ENCODE peak calls at places on chromosome 14, in nine cellular contexts. S is CD8-positive, alpha-beta T cell; T is kidney; P is breast epithelium; M is pancreas; C is heart left ventricle; Y is Karpas-422; G is ovary; J is neural progenitor cell. F is an unnamed sample.

GRCh38 chr14:32940711-32941667 is 2.3 kb downstream of the NPAS3 start:
- DNase-seq in S (no peak), T (no peak), P (no peak), M (no peak), C (no peak), Y (no peak), G (no peak), J (no peak), F (no peak)

GRCh38 chr14:41087056-41087455 is 519.6 kb upstream of the LRFN5 start:
- DNase-seq in S (no peak), T (no peak), P (no peak), M (no peak), C (no peak), Y (no peak), G (no peak), J (no peak), F (no peak)

GRCh38 chr14:24275524-24276139 is 4.2 kb upstream of the RABGGTA start:
- DNase-seq in S (no peak), T (no peak), P (no peak), M (no peak), C (no peak), Y (no peak), G (no peak), J (peak; percentile 28), F (no peak)

GRCh38 chr14:61218157-61218556 is 63.0 kb downstream of the TMEM30B start:
- DNase-seq in S (no peak), T (no peak), P (no peak), M (no peak), C (no peak), Y (no peak), G (no peak), J (no peak), F (no peak)

GRCh38 chr14:101503431-101504095 is 57.7 kb upstream of the DIO3 start:
- DNase-seq in S (no peak), T (peak; percentile 16), P (no peak), M (peak; percentile 7), C (peak; percentile 19), Y (no peak), G (no peak), J (no peak), F (no peak)

GRCh38 chr14:85688024-85688423 is 158.1 kb downstream of the FLRT2 start:
- DNase-seq in S (no peak), T (no peak), P (no peak), M (no peak), C (no peak), Y (no peak), G (no peak), J (no peak), F (no peak)

GRCh38 chr14:92958373-92959188 is 35.6 kb downstream of the CHGA start:
- DNase-seq in S (no peak), T (peak; percentile 39), P (no peak), M (no peak), C (peak; percentile 54), Y (no peak), G (no peak), J (no peak), F (no peak)

GRCh38 chr14:91396959-91397815 is 20.4 kb downstream of the CCDC88C start:
- DNase-seq in S (peak; percentile 69), T (no peak), P (no peak), M (peak; percentile 45), C (no peak), Y (no peak), G (no peak), J (no peak), F (no peak)

GRCh38 chr14:59897757-59898383 is 22.1 kb upstream of the LRRC9 start:
- DNase-seq in S (no peak), T (no peak), P (no peak), M (no peak), C (no peak), Y (peak; percentile 79), G (no peak), J (peak; percentile 74), F (no peak)

GRCh38 chr14:100160534-100160916 is 1.1 kb upstream of the DEGS2 start:
- DNase-seq in S (no peak), T (no peak), P (no peak), M (no peak), C (no peak), Y (no peak), G (no peak), J (no peak), F (no peak)
- H3K4me3 ChIP-seq in S (no peak overlapping the region), T (no peak overlapping the region), P (no peak overlapping the region), M (no peak overlapping the region), C (no peak overlapping the region), Y (no peak overlapping the region), G (no peak overlapping the region), J (no peak overlapping the region), F (no peak overlapping the region)

DNA sequence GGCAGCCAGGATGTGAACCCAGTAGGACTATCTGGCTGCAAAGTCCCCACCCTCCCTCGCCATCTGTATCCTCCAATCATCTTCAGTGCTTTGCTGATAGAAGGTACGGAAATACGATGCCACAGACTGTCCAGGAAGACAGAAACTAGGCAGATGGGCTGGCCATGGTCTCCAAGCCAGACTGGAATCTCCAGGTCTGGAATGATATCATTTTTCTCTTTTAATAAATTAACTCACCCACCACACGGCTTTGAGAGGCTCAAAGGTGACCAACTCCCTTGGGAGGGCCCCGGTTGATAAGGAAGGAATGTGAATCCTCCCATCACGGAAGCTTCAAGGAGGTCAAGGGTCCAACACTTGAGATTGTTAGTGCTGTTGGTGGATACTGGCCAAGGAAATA is 16.3 kb upstream of the BDKRB1 start:
- DNase-seq in S (no peak), T (no peak), P (no peak), M (no peak), C (no peak), Y (no peak), G (no peak), J (no peak), F (no peak)
- H3K27ac ChIP-seq in S (no peak overlapping the region), T (no peak overlapping the region), P (no peak overlapping the region), M (no peak overlapping the region), C (no peak overlapping the region), Y (no peak overlapping the region), G (no peak overlapping the region), J (no peak overlapping the region), F (no peak overlapping the region)

GRCh38 chr14:74660863-74661262 is 48.8 kb upstream of the LTBP2 start:
- DNase-seq in S (no peak), T (no peak), P (no peak), M (no peak), C (no peak), Y (no peak), G (no peak), J (no peak), F (no peak)

GRCh38 chr14:74663884-74664283 is 49.0 kb downstream of the AREL1 start:
- DNase-seq in S (no peak), T (no peak), P (no peak), M (no peak), C (no peak), Y (no peak), G (no peak), J (no peak), F (no peak)

GRCh38 chr14:74661726-74662450 is 49.9 kb upstream of the LTBP2 start:
- DNase-seq in S (no peak), T (no peak), P (no peak), M (no peak), C (no peak), Y (no peak), G (peak; percentile 66), J (no peak), F (no peak)

GRCh38 chr14:74667758-74668157 is 45.1 kb downstream of the AREL1 start:
- DNase-seq in S (no peak), T (no peak), P (no peak), M (no peak), C (no peak), Y (no peak), G (no peak), J (no peak), F (no peak)

GRCh38 chr14:74664717-74665116 is 48.2 kb downstream of the AREL1 start:
- DNase-seq in S (no peak), T (no peak), P (no peak), M (no peak), C (no peak), Y (no peak), G (no peak), J (no peak), F (no peak)
- H3K36me3 ChIP-seq in S (peaks cover 36% of the 10 kb centered on the region), T (peaks cover 41% of the 10 kb centered on the region), P (no peaks in the 10 kb centered on the region), M (no peaks in the 10 kb centered on the region), C (peaks cover 88% of the 10 kb centered on the region), Y (peaks cover 49% of the 10 kb centered on the region), G (no peaks in the 10 kb centered on the region), J (peaks cover 5% of the 10 kb centered on the region), F (peaks cover 24% of the 10 kb centered on the region)

DNA sequence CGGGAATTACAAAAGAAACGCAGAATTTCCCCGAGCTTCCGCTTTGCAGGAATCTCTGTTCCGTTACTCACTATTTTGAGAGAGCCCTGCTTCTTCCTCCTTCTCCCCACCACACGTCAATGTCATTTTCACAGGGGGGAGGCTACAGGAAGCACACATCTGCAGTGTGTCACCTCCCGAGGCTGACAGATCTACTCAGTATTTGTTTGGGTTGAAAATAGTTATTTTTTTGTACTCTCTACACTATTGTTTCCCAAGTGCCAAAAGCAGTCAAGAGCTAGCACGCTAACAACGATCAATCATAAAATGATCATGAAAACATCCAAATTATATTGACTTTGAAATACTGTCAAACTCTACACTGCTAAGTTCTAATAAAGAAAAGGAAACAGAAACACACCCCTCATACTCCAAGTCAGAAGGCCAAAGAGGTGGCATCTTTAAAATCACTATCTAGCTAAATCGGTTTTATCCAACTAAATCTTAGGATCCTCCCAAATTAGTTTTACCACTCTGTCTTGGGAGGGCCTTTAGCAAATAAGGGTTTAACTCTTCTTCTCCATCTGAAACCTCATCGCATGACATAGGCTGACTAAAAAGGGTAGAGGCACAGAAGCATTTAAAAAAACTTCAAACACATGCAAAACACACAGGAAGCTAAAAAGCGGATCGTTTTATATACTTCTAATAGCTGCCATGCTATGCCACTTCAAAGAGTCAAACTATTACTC is 51.8 kb downstream of the FOXN3 start:
- DNase-seq in S (peak; percentile 74), T (no peak), P (no peak), M (peak; percentile 34), C (no peak), Y (peak; percentile 56), G (no peak), J (no peak), F (no peak)
- H3K4me3 ChIP-seq in S (peak overlapping the region; percentile 36), T (no peak overlapping the region), P (no peak overlapping the region), M (no peak overlapping the region), C (no peak overlapping the region), Y (no peak overlapping the region), G (no peak overlapping the region), J (no peak overlapping the region), F (no peak overlapping the region)

GRCh38 chr14:103628684-103629502 is at the start of gene KLC1:
- DNase-seq in S (peak; percentile 75), T (peak; percentile 95), P (peak; percentile 75), M (peak; percentile 81), C (peak; percentile 94), Y (peak; percentile 96), G (peak; percentile 94), J (peak; percentile 89), F (no peak)

GRCh38 chr14:103626150-103626850 is 2.7 kb upstream of the KLC1 start:
- DNase-seq in S (no peak), T (peak; percentile 37), P (no peak), M (no peak), C (no peak), Y (peak; percentile 74), G (no peak), J (no peak), F (no peak)

GRCh38 chr14:103628221-103628683 is 759 bp upstream of the KLC1 start:
- DNase-seq in S (no peak), T (peak; percentile 95), P (peak; percentile 47), M (peak; percentile 65), C (peak; percentile 90), Y (peak; percentile 63), G (peak; percentile 79), J (peak; percentile 78), F (no peak)

GRCh38 chr14:103625361-103626095 is 3.5 kb upstream of the KLC1 start:
- DNase-seq in S (peak; percentile 59), T (no peak), P (no peak), M (no peak), C (no peak), Y (peak; percentile 69), G (no peak), J (no peak), F (no peak)

GRCh38 chr14:103627073-103628025 is 1.7 kb upstream of the KLC1 start:
- DNase-seq in S (no peak), T (peak; percentile 53), P (no peak), M (no peak), C (no peak), Y (no peak), G (no peak), J (no peak), F (no peak)
- H3K27ac ChIP-seq in S (no peak overlapping the region), T (peak overlapping the region; percentile 99), P (peak overlapping the region; percentile 99), M (no peak overlapping the region), C (peak overlapping the region; percentile 100), Y (no peak overlapping the region), G (peak overlapping the region; percentile 99), J (no peak overlapping the region), F (no peak overlapping the region)

F was measured in iPS DF 6.9.